ENCODE peak calls at places on chromosomes 6 and 20, in five cellular contexts. P is H1, E is HepG2, T is SK-N-SH, V is HCT116. N is an unnamed sample.

GRCh38 chr6:64838726-64839125 is 868.3 kb downstream of the EYS start:
- DNase-seq in P (no peak), E (no peak), T (no peak), V (no peak), N (no peak)

GRCh38 chr6:170062209-170062903 is 228.5 kb downstream of the DLL1 start:
- DNase-seq in P (peak; percentile 43), E (no peak), T (no peak), V (no peak), N (no peak)

GRCh38 chr6:90346729-90347128 is 50.1 kb upstream of the BACH2 start:
- DNase-seq in P (no peak), E (no peak), T (no peak), V (no peak), N (no peak)

GRCh38 chr20:33531047-33531877 is 41.4 kb downstream of the CBFA2T2 start:
- DNase-seq in P (no peak), E (peak; percentile 78), T (peak; percentile 47), V (no peak), N (no peak)

GRCh38 chr20:33954504-33954903 is 39.2 kb upstream of the RALY start:
- DNase-seq in P (no peak), E (no peak), T (no peak), V (no peak), N (no peak)

GRCh38 chr6:105357147-105357546 is 45.7 kb downstream of the PREP start:
- DNase-seq in P (no peak), E (no peak), T (no peak), V (no peak), N (no peak)

GRCh38 chr20:16407251-16408067 is 165.8 kb downstream of the KIF16B start:
- DNase-seq in P (no peak), E (peak; percentile 82), T (no peak), V (no peak), N (no peak)

GRCh38 chr6:157631388-157631787 is 191.7 kb upstream of the SNX9 start:
- DNase-seq in P (no peak), E (no peak), T (no peak), V (no peak), N (no peak)

GRCh38 chr6:27213544-27214125 is 33.9 kb upstream of the PRSS16 start:
- DNase-seq in P (peak; percentile 82), E (no peak), T (no peak), V (no peak), N (no peak)

GRCh38 chr6:35047265-35048011 is 93.7 kb downstream of the TCP11 start:
- DNase-seq in P (no peak), E (no peak), T (peak; percentile 5), V (no peak), N (no peak)

GRCh38 chr6:30722280-30723112 is 2.3 kb downstream of the TUBB start:
- DNase-seq in P (peak; percentile 92), E (peak; percentile 82), T (peak; percentile 73), V (peak; percentile 62), N (no peak)

GRCh38 chr20:22446613-22447447 is 137.5 kb downstream of the FOXA2 start:
- DNase-seq in P (no peak), E (no peak), T (no peak), V (no peak), N (no peak)

GRCh38 chr20:15917333-15917732 is 655.9 kb downstream of the KIF16B start:
- DNase-seq in P (no peak), E (no peak), T (no peak), V (no peak), N (no peak)

GRCh38 chr6:44226368-44227137 is 3.2 kb downstream of the SLC29A1 start:
- DNase-seq in P (no peak), E (no peak), T (no peak), V (no peak), N (no peak)

GRCh38 chr6:155212616-155213380 is 51.0 kb upstream of the CLDN20 start:
- DNase-seq in P (no peak), E (no peak), T (no peak), V (no peak), N (no peak)

GRCh38 chr6:125942677-125943527 is 13.7 kb upstream of the HINT3 start:
- DNase-seq in P (no peak), E (peak; percentile 59), T (no peak), V (no peak), N (no peak)

DNA sequence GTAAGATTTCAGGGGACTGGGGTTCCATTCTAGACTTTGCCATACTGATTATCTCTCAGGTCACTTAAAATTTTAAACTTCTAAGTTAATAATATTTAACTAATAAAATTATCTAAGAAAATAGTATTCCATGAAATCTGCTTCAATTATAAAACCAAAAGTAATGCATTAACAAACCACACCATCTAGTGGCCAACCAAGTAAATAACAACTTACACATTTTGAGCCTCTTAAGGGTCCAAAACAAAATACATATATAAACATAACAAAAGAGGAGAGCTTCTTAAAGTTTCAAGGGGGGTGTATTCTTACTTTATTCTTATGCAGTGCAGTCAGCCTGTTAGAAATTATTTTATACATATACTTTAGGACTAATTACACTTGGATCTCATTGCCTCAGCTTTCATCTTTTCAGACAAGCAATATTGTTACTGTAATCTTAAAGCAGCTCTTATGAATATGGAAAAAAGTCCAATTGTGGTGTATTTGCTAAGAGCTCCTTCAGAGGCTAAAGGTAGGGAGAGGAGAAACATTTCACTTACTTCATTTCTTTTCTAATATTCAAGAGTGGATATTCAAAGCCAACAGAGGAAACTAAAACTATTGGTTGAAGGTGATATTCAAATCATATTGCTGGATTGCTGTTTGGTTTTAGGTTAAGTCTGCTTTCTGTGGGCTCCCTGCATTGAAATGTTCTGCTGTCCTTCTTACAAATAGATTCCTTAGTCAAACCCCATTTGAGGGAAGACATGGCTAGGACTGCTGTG is 199.7 kb upstream of the SIM1 start:
- DNase-seq in P (no peak), E (no peak), T (no peak), V (no peak), N (no peak)
- TF ChIP-seq SIN3A in P (no peak), E (no peak), T (no peak), V (no peak), N (no peak)

DNA sequence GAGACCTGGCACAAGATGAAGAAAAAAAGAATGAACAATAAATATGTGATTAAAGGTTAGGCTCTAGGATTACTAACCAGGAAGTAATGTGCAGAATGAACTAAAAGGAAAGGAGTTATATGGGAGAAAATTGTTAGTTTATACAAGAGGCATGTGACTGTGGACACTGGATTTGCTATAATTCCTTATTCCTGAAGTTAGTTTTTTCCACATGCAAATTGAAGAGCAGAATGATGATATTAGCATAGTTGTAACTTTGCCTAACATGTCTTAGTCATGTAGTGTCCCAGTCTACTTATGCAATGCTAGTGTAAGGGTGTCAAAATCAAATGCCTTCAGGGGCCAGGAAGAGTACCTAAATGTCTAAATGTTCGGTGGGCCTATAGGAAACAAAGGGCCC is 27.9 kb upstream of the CEP85L start:
- DNase-seq in P (no peak), E (no peak), T (no peak), V (no peak), N (no peak)
- TF ChIP-seq SIN3A in P (no peak), E (no peak), T (no peak), V (no peak), N (no peak)

GRCh38 chr20:39823239-39823638 is 861.1 kb downstream of the DHX35 start:
- DNase-seq in P (no peak), E (no peak), T (no peak), V (no peak), N (no peak)

GRCh38 chr20:39825524-39825923 is 863.4 kb downstream of the DHX35 start:
- DNase-seq in P (no peak), E (no peak), T (no peak), V (no peak), N (no peak)

GRCh38 chr20:39825950-39826349 is 863.1 kb downstream of the MAFB start:
- DNase-seq in P (no peak), E (no peak), T (no peak), V (no peak), N (no peak)

GRCh38 chr20:39822667-39823066 is 860.5 kb downstream of the DHX35 start:
- DNase-seq in P (no peak), E (no peak), T (no peak), V (no peak), N (no peak)
- TF ChIP-seq SIN3A in P (no peak), E (no peak), T (no peak), V (no peak), N (no peak)

GRCh38 chr6:150252714-150253444 is 110.0 kb downstream of the PPP1R14C start:
- DNase-seq in P (no peak), E (no peak), T (no peak), V (peak; percentile 22), N (no peak)

GRCh38 chr6:150249261-150249660 is 106.4 kb downstream of the PPP1R14C start:
- DNase-seq in P (no peak), E (no peak), T (no peak), V (no peak), N (no peak)

GRCh38 chr6:150253489-150253888 is 110.6 kb downstream of the PPP1R14C start:
- DNase-seq in P (no peak), E (no peak), T (no peak), V (no peak), N (no peak)

GRCh38 chr6:150250826-150251225 is 108.0 kb downstream of the PPP1R14C start:
- DNase-seq in P (no peak), E (no peak), T (no peak), V (no peak), N (no peak)

GRCh38 chr6:150251566-150252186 is 108.8 kb downstream of the PPP1R14C start:
- DNase-seq in P (no peak), E (no peak), T (no peak), V (no peak), N (no peak)
- TF ChIP-seq SIN3A in P (no peak), E (no peak), T (no peak), V (no peak), N (no peak)

N was measured in Panc1.